ENCODE peak calls at places on chromosome 1, in six cellular contexts. One of them, this sample, is unnamed.

GRCh38 chr1:75423616-75424015 is 187.3 kb downstream of the SLC44A5 start:
- DNase-seq in H1: no peak
- DNase-seq in GM12878: no peak
- DNase-seq in K562: peak; percentile 8
- DNase-seq in HCT116: no peak
- DNase-seq in HepG2: peak; percentile 2
- DNase-seq in this sample: no peak

GRCh38 chr1:212415107-212415841 is 588 bp upstream of the PACC1 start:
- DNase-seq in GM12878: no peak
- DNase-seq in HepG2: no peak
- DNase-seq in HCT116: no peak
- DNase-seq in K562: peak; percentile 43
- DNase-seq in H1: peak; percentile 47
- DNase-seq in this sample: no peak

GRCh38 chr1:244065960-244066388 is 14.9 kb downstream of the ZBTB18 start:
- DNase-seq in HCT116: no peak
- DNase-seq in HepG2: no peak
- DNase-seq in K562: no peak
- DNase-seq in H1: no peak
- DNase-seq in GM12878: no peak
- DNase-seq in this sample: no peak

GRCh38 chr1:169115891-169116585 is 9.5 kb downstream of the ATP1B1 start:
- DNase-seq in K562: no peak
- DNase-seq in GM12878: peak; percentile 66
- DNase-seq in H1: no peak
- DNase-seq in HepG2: peak; percentile 96
- DNase-seq in HCT116: no peak
- DNase-seq in this sample: no peak

GRCh38 chr1:226310123-226310540 is 1.2 kb upstream of the LIN9 start:
- DNase-seq in GM12878: no peak
- DNase-seq in K562: no peak
- DNase-seq in HepG2: peak; percentile 12
- DNase-seq in H1: no peak
- DNase-seq in HCT116: no peak
- DNase-seq in this sample: no peak

GRCh38 chr1:169475806-169476205 is 9.9 kb downstream of the SLC19A2 start:
- DNase-seq in HepG2: no peak
- DNase-seq in H1: no peak
- DNase-seq in HCT116: no peak
- DNase-seq in K562: no peak
- DNase-seq in GM12878: no peak
- DNase-seq in this sample: no peak

GRCh38 chr1:29218223-29218622 is 12.5 kb downstream of the MECR start:
- DNase-seq in K562: no peak
- DNase-seq in H1: no peak
- DNase-seq in GM12878: no peak
- DNase-seq in HCT116: no peak
- DNase-seq in HepG2: no peak
- DNase-seq in this sample: no peak

GRCh38 chr1:212186427-212187207 is 98.6 kb upstream of the PPP2R5A start:
- DNase-seq in GM12878: peak; percentile 73
- DNase-seq in H1: no peak
- DNase-seq in K562: no peak
- DNase-seq in HepG2: no peak
- DNase-seq in HCT116: no peak
- DNase-seq in this sample: no peak

GRCh38 chr1:209389258-209389657 is 194.3 kb upstream of the CAMK1G start:
- DNase-seq in K562: no peak
- DNase-seq in GM12878: no peak
- DNase-seq in HepG2: no peak
- DNase-seq in H1: no peak
- DNase-seq in HCT116: peak; percentile 72
- DNase-seq in this sample: no peak
- TF ChIP-seq ATF3 in K562: no peak
- TF ChIP-seq ATF3 in GM12878: no peak
- TF ChIP-seq ATF3 in HepG2: no peak
- TF ChIP-seq ATF3 in H1: no peak
- TF ChIP-seq ATF3 in HCT116: no peak
- TF ChIP-seq ATF3 in this sample: no peak

DNA sequence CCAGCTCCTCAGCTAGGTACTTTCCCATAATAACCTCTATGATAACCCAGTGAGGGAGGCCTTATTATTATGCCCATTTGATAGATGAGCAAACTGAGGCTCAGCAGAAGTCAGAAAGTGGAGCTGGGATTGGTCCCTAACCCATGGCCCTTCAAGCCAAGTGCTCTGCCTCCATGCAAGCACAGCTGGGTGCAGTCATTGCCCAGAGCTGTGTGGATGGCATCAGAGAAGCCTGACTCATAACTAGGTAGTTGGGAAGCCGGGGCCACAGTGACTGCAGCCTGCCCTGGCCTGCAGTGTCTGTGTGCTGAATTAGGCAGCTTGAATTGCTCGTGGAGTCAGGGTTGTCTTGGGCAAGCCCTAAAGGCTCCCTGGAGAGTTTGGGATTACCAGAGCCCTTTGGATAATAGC is 89.9 kb upstream of the SLC2A1 start:
- DNase-seq in GM12878: no peak
- DNase-seq in HepG2: no peak
- DNase-seq in K562: no peak
- DNase-seq in H1: no peak
- DNase-seq in HCT116: no peak
- DNase-seq in this sample: no peak
- TF ChIP-seq ATF3 in GM12878: no peak
- TF ChIP-seq ATF3 in HepG2: no peak
- TF ChIP-seq ATF3 in K562: no peak
- TF ChIP-seq ATF3 in H1: no peak
- TF ChIP-seq ATF3 in HCT116: no peak
- TF ChIP-seq ATF3 in this sample: no peak

GRCh38 chr1:217311766-217312165 is 319.1 kb downstream of the GPATCH2 start:
- DNase-seq in HepG2: no peak
- DNase-seq in K562: no peak
- DNase-seq in GM12878: no peak
- DNase-seq in HCT116: no peak
- DNase-seq in H1: no peak
- DNase-seq in this sample: peak; percentile 31
- TF ChIP-seq ATF3 in HepG2: no peak
- TF ChIP-seq ATF3 in K562: no peak
- TF ChIP-seq ATF3 in GM12878: no peak
- TF ChIP-seq ATF3 in HCT116: no peak
- TF ChIP-seq ATF3 in H1: no peak
- TF ChIP-seq ATF3 in this sample: no peak

GRCh38 chr1:7783178-7783711 is 846 bp upstream of the PER3 start:
- DNase-seq in HCT116: no peak
- DNase-seq in K562: peak; percentile 85
- DNase-seq in HepG2: peak; percentile 49
- DNase-seq in GM12878: no peak
- DNase-seq in H1: peak; percentile 82
- DNase-seq in this sample: peak; percentile 76
- TF ChIP-seq ATF3 in HCT116: no peak
- TF ChIP-seq ATF3 in K562: no peak
- TF ChIP-seq ATF3 in HepG2: no peak
- TF ChIP-seq ATF3 in GM12878: no peak
- TF ChIP-seq ATF3 in H1: no peak
- TF ChIP-seq ATF3 in this sample: no peak

GRCh38 chr1:20325844-20326323 is 35.2 kb downstream of the VWA5B1 start:
- DNase-seq in H1: no peak
- DNase-seq in HepG2: no peak
- DNase-seq in HCT116: no peak
- DNase-seq in K562: no peak
- DNase-seq in GM12878: no peak
- DNase-seq in this sample: no peak
- TF ChIP-seq ATF3 in H1: no peak
- TF ChIP-seq ATF3 in HepG2: no peak
- TF ChIP-seq ATF3 in HCT116: no peak
- TF ChIP-seq ATF3 in K562: no peak
- TF ChIP-seq ATF3 in GM12878: no peak
- TF ChIP-seq ATF3 in this sample: no peak

GRCh38 chr1:6365047-6365446 is 28.5 kb downstream of the ACOT7 start:
- DNase-seq in HCT116: no peak
- DNase-seq in H1: no peak
- DNase-seq in HepG2: no peak
- DNase-seq in K562: no peak
- DNase-seq in GM12878: no peak
- DNase-seq in this sample: no peak
- TF ChIP-seq ATF3 in HCT116: no peak
- TF ChIP-seq ATF3 in H1: no peak
- TF ChIP-seq ATF3 in HepG2: no peak
- TF ChIP-seq ATF3 in K562: no peak
- TF ChIP-seq ATF3 in GM12878: no peak
- TF ChIP-seq ATF3 in this sample: no peak